ENCODE peak calls at places on chromosomes 7 and 10, in eight cellular contexts. One of them, this sample, is unnamed.

GRCh38 chr10:122954731-122955050 is 664 bp upstream of the C10orf88 start:
- DNase-seq in posterior vena cava: no peak
- DNase-seq in kidney glomerular epithelial cell: no peak
- DNase-seq in GM20000: no peak
- DNase-seq in Peyer's patch: peak; percentile 47
- DNase-seq in left cardiac atrium: peak; percentile 25
- DNase-seq in HuH-7: no peak
- DNase-seq in left colon: no peak
- DNase-seq in this sample: peak; percentile 5

GRCh38 chr7:42351313-42351935 is 114.4 kb upstream of the GLI3 start:
- DNase-seq in Peyer's patch: no peak
- DNase-seq in left colon: no peak
- DNase-seq in GM20000: no peak
- DNase-seq in kidney glomerular epithelial cell: no peak
- DNase-seq in left cardiac atrium: no peak
- DNase-seq in posterior vena cava: no peak
- DNase-seq in HuH-7: no peak
- DNase-seq in this sample: no peak

GRCh38 chr7:131327049-131327625 is 539 bp upstream of the MKLN1 start:
- DNase-seq in HuH-7: peak; percentile 40
- DNase-seq in left cardiac atrium: no peak
- DNase-seq in posterior vena cava: no peak
- DNase-seq in GM20000: peak; percentile 42
- DNase-seq in left colon: peak; percentile 34
- DNase-seq in Peyer's patch: peak; percentile 65
- DNase-seq in kidney glomerular epithelial cell: peak; percentile 74
- DNase-seq in this sample: peak; percentile 37

GRCh38 chr10:104391150-104391968 is 37.7 kb downstream of the CFAP58 start:
- DNase-seq in kidney glomerular epithelial cell: no peak
- DNase-seq in HuH-7: no peak
- DNase-seq in left cardiac atrium: no peak
- DNase-seq in left colon: no peak
- DNase-seq in GM20000: no peak
- DNase-seq in Peyer's patch: no peak
- DNase-seq in posterior vena cava: no peak
- DNase-seq in this sample: no peak

GRCh38 chr7:85593355-85593754 is 406.5 kb upstream of the SEMA3D start:
- DNase-seq in posterior vena cava: no peak
- DNase-seq in Peyer's patch: no peak
- DNase-seq in kidney glomerular epithelial cell: no peak
- DNase-seq in left cardiac atrium: no peak
- DNase-seq in HuH-7: no peak
- DNase-seq in left colon: no peak
- DNase-seq in GM20000: no peak
- DNase-seq in this sample: no peak

GRCh38 chr7:37198906-37199485 is 249.7 kb downstream of the ELMO1 start:
- DNase-seq in GM20000: peak; percentile 62
- DNase-seq in Peyer's patch: peak; percentile 91
- DNase-seq in posterior vena cava: peak; percentile 92
- DNase-seq in left cardiac atrium: peak; percentile 86
- DNase-seq in left colon: peak; percentile 59
- DNase-seq in HuH-7: peak; percentile 60
- DNase-seq in kidney glomerular epithelial cell: peak; percentile 58
- DNase-seq in this sample: peak; percentile 72

GRCh38 chr7:2728309-2729042 is 40.5 kb downstream of the AMZ1 start:
- DNase-seq in left colon: no peak
- DNase-seq in left cardiac atrium: no peak
- DNase-seq in Peyer's patch: peak; percentile 44
- DNase-seq in HuH-7: no peak
- DNase-seq in GM20000: no peak
- DNase-seq in kidney glomerular epithelial cell: no peak
- DNase-seq in posterior vena cava: peak; percentile 75
- DNase-seq in this sample: no peak

GRCh38 chr10:70328987-70329386 is 45.2 kb upstream of the NPFFR1 start:
- DNase-seq in posterior vena cava: peak; percentile 28
- DNase-seq in left cardiac atrium: no peak
- DNase-seq in GM20000: no peak
- DNase-seq in Peyer's patch: no peak
- DNase-seq in kidney glomerular epithelial cell: peak; percentile 31
- DNase-seq in HuH-7: no peak
- DNase-seq in left colon: no peak
- DNase-seq in this sample: no peak

GRCh38 chr7:123432601-123433000 is 101.8 kb downstream of the IQUB start:
- DNase-seq in HuH-7: no peak
- DNase-seq in left colon: no peak
- DNase-seq in GM20000: no peak
- DNase-seq in Peyer's patch: no peak
- DNase-seq in left cardiac atrium: no peak
- DNase-seq in kidney glomerular epithelial cell: no peak
- DNase-seq in posterior vena cava: no peak
- DNase-seq in this sample: no peak

GRCh38 chr10:69835875-69836727 is 34.4 kb downstream of the COL13A1 start:
- DNase-seq in posterior vena cava: no peak
- DNase-seq in HuH-7: no peak
- DNase-seq in GM20000: no peak
- DNase-seq in left colon: no peak
- DNase-seq in kidney glomerular epithelial cell: peak; percentile 13
- DNase-seq in Peyer's patch: no peak
- DNase-seq in left cardiac atrium: no peak
- DNase-seq in this sample: no peak

GRCh38 chr10:29946953-29947700 is 112.3 kb downstream of the JCAD start:
- DNase-seq in kidney glomerular epithelial cell: peak; percentile 69
- DNase-seq in GM20000: no peak
- DNase-seq in posterior vena cava: peak; percentile 84
- DNase-seq in left cardiac atrium: peak; percentile 40
- DNase-seq in HuH-7: no peak
- DNase-seq in left colon: no peak
- DNase-seq in Peyer's patch: no peak
- DNase-seq in this sample: no peak

GRCh38 chr10:54940418-54940817 is 139.4 kb upstream of the PCDH15 start:
- DNase-seq in GM20000: no peak
- DNase-seq in left cardiac atrium: no peak
- DNase-seq in Peyer's patch: no peak
- DNase-seq in posterior vena cava: no peak
- DNase-seq in HuH-7: no peak
- DNase-seq in left colon: no peak
- DNase-seq in kidney glomerular epithelial cell: peak; percentile 14
- DNase-seq in this sample: no peak

GRCh38 chr7:19442016-19442785 is 266.6 kb downstream of the POLR1F start:
- DNase-seq in posterior vena cava: no peak
- DNase-seq in kidney glomerular epithelial cell: no peak
- DNase-seq in GM20000: peak; percentile 5
- DNase-seq in HuH-7: peak; percentile 4
- DNase-seq in Peyer's patch: no peak
- DNase-seq in left cardiac atrium: no peak
- DNase-seq in left colon: no peak
- DNase-seq in this sample: peak; percentile 47

GRCh38 chr7:24727165-24728120 is 29.8 kb downstream of the GSDME start:
- DNase-seq in kidney glomerular epithelial cell: no peak
- DNase-seq in Peyer's patch: no peak
- DNase-seq in posterior vena cava: no peak
- DNase-seq in HuH-7: no peak
- DNase-seq in GM20000: peak; percentile 55
- DNase-seq in left colon: no peak
- DNase-seq in left cardiac atrium: no peak
- DNase-seq in this sample: no peak

GRCh38 chr10:42932735-42933453 is 144.0 kb upstream of the RET start:
- DNase-seq in posterior vena cava: peak; percentile 78
- DNase-seq in left colon: no peak
- DNase-seq in HuH-7: no peak
- DNase-seq in Peyer's patch: no peak
- DNase-seq in left cardiac atrium: no peak
- DNase-seq in kidney glomerular epithelial cell: no peak
- DNase-seq in GM20000: no peak
- DNase-seq in this sample: no peak

GRCh38 chr10:104117839-104118323 is 4.1 kb upstream of the SFR1 start:
- DNase-seq in kidney glomerular epithelial cell: peak; percentile 88
- DNase-seq in left cardiac atrium: no peak
- DNase-seq in HuH-7: no peak
- DNase-seq in Peyer's patch: peak; percentile 71
- DNase-seq in posterior vena cava: no peak
- DNase-seq in GM20000: no peak
- DNase-seq in left colon: no peak
- DNase-seq in this sample: no peak

GRCh38 chr7:2436341-2437104 is 33.1 kb downstream of the CHST12 start:
- DNase-seq in Peyer's patch: no peak
- DNase-seq in GM20000: no peak
- DNase-seq in left colon: no peak
- DNase-seq in posterior vena cava: no peak
- DNase-seq in HuH-7: no peak
- DNase-seq in kidney glomerular epithelial cell: no peak
- DNase-seq in left cardiac atrium: no peak
- DNase-seq in this sample: no peak